ENCODE peak calls at places on chromosomes 6 and 20, in nine cellular contexts. S is fibroblast of lung, Q is GM23248, Y is right lobe of liver, D is Panc1, I is WERI-Rb-1, A is upper lobe of right lung, B is brain microvascular endothelial cell, U is aorta. W is an unnamed sample. For H3K36me3, the result is how much of the 10 kb centered on the place peaks cover.

GRCh38 chr6:56497270-56497669 is 145.4 kb downstream of the DST start:
- DNase-seq in S (no peak), Q (no peak), Y (no peak), D (no peak), I (peak), A (no peak), B (no peak), U (no peak), W (no peak)

GRCh38 chr6:168355716-168356522 is 36.3 kb upstream of the DACT2 start:
- DNase-seq in S (no peak), Q (peak), Y (peak), D (no peak), I (peak), A (peak), B (peak), U (no peak), W (peak)

GRCh38 chr6:53725791-53726575 is 60.4 kb upstream of the KLHL31 start:
- DNase-seq in S (peak), Q (peak), Y (peak), D (peak), I (peak), A (peak), B (peak), U (peak), W (peak)

GRCh38 chr6:85422996-85423395 is 26.9 kb upstream of the NT5E start:
- DNase-seq in S (no peak), Q (no peak), Y (no peak), D (no peak), I (no peak), A (no peak), B (no peak), U (no peak), W (no peak)

GRCh38 chr20:17648782-17649730 is 33.0 kb downstream of the RRBP1 start:
- DNase-seq in S (no peak), Q (no peak), Y (no peak), D (no peak), I (peak), A (peak), B (no peak), U (no peak), W (peak)

GRCh38 chr6:147103641-147104040 is 100.6 kb upstream of the STXBP5 start:
- DNase-seq in S (no peak), Q (no peak), Y (no peak), D (no peak), I (no peak), A (no peak), B (no peak), U (no peak), W (no peak)

GRCh38 chr6:149897015-149897697 is 757 bp downstream of the RAET1E start:
- DNase-seq in S (peak), Q (peak), Y (peak), D (no peak), I (no peak), A (peak), B (peak), U (peak), W (peak)

GRCh38 chr6:111329882-111330633 is 153.0 kb downstream of the REV3L start:
- DNase-seq in S (peak), Q (no peak), Y (no peak), D (no peak), I (no peak), A (no peak), B (no peak), U (no peak), W (no peak)

GRCh38 chr6:31567531-31568370 is 4.3 kb upstream of the LTA start:
- DNase-seq in S (no peak), Q (no peak), Y (no peak), D (no peak), I (peak), A (no peak), B (no peak), U (no peak), W (no peak)

GRCh38 chr6:148682252-148682651 is 64.6 kb upstream of the UST start:
- DNase-seq in S (no peak), Q (no peak), Y (no peak), D (no peak), I (no peak), A (no peak), B (no peak), U (no peak), W (no peak)

GRCh38 chr6:56040271-56040670 is 164.9 kb upstream of the BMP5 start:
- DNase-seq in S (peak), Q (peak), Y (no peak), D (no peak), I (no peak), A (no peak), B (no peak), U (no peak), W (no peak)

GRCh38 chr6:116450185-116450710 is 10.9 kb upstream of the CALHM6 start:
- DNase-seq in S (no peak), Q (no peak), Y (no peak), D (no peak), I (no peak), A (no peak), B (no peak), U (no peak), W (no peak)

GRCh38 chr6:43450699-43451131 is 4.6 kb downstream of the DLK2 start:
- DNase-seq in S (no peak), Q (no peak), Y (no peak), D (no peak), I (no peak), A (no peak), B (no peak), U (no peak), W (no peak)

GRCh38 chr6:43448916-43449315 is 6.4 kb downstream of the DLK2 start:
- DNase-seq in S (no peak), Q (no peak), Y (no peak), D (no peak), I (no peak), A (no peak), B (no peak), U (no peak), W (no peak)

GRCh38 chr6:43444601-43445000 is 10.7 kb downstream of the DLK2 start:
- DNase-seq in S (no peak), Q (no peak), Y (no peak), D (no peak), I (no peak), A (no peak), B (no peak), U (no peak), W (no peak)

GRCh38 chr6:43445576-43445975 is 9.8 kb downstream of the DLK2 start:
- DNase-seq in S (no peak), Q (no peak), Y (no peak), D (no peak), I (no peak), A (no peak), B (no peak), U (no peak), W (no peak)

GRCh38 chr6:43447604-43448003 is 7.7 kb downstream of the DLK2 start:
- DNase-seq in S (no peak), Q (no peak), Y (no peak), D (no peak), I (no peak), A (no peak), B (no peak), U (no peak), W (no peak)
- H3K36me3 ChIP-seq in S (under half), Q (under half), Y (under half), D (under half), I (half or more), A (half or more), B (half or more), U (under half), W (under half)

GRCh38 chr6:2999621-3000455 is at the start of gene NQO2:
- DNase-seq in S (peak), Q (peak), Y (peak), D (no peak), I (peak), A (peak), B (peak), U (peak), W (peak)

GRCh38 chr6:2999005-2999620 is 581 bp upstream of the NQO2 start:
- DNase-seq in S (peak), Q (peak), Y (peak), D (no peak), I (no peak), A (no peak), B (peak), U (no peak), W (no peak)

GRCh38 chr6:3005077-3005476 is 5.4 kb downstream of the NQO2 start:
- DNase-seq in S (no peak), Q (no peak), Y (no peak), D (no peak), I (no peak), A (no peak), B (no peak), U (no peak), W (no peak)

GRCh38 chr6:3001773-3002293 is 2.1 kb downstream of the NQO2 start:
- DNase-seq in S (peak), Q (peak), Y (no peak), D (peak), I (no peak), A (no peak), B (peak), U (no peak), W (no peak)

GRCh38 chr6:3001146-3001772 is 1.6 kb downstream of the NQO2 start:
- DNase-seq in S (no peak), Q (no peak), Y (no peak), D (no peak), I (no peak), A (no peak), B (no peak), U (no peak), W (no peak)
- H3K27ac ChIP-seq in S (peak), Q (peak), Y (peak), D (peak), I (no peak), A (no peak), B (no peak), U (no peak), W (peak)

DNA sequence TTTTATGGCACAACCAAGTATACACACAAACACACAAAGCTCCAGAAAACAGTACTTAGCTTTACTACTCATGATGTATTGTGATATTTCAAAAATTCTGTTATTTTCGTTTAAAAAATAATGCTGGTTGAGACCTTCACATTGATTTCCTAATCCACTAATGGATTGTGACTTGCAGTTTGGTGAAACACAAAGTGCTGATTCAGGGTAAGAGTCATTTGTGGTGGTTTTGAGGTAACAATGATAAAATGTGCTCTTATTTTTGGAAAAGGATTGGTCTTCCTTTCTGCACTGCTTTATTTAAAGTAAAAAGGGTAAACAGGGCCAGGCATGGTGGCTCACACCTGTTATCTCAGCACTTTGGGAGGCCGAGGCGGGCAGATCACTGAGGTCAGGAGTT is 1.9 kb downstream of the AAR2 start:
- DNase-seq in S (no peak), Q (peak), Y (no peak), D (no peak), I (no peak), A (no peak), B (no peak), U (no peak), W (no peak)
- H3K36me3 ChIP-seq in S (under half), Q (under half), Y (under half), D (under half), I (under half), A (under half), B (under half), U (under half), W (under half)

DNA sequence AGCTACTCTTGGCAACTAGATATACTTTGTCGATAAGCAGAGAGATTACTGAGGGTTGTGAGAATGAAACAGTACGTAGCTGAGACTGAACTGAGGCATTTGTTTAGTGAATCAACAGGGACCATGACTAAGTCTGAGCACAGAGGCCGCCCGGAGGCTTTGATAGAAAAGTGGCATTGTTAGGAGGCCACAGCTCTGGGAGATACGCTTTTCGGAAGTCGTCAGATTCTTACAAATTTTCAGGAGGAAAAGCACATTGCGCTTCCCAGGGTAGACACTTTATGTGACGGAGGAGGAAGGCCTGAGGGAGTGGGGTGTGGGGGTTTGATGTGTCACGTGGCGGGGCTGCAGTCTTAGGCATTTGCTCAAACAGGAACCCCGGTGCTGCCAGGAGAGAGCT is 69.4 kb downstream of the PSMG4 start:
- DNase-seq in S (peak), Q (no peak), Y (no peak), D (no peak), I (no peak), A (no peak), B (peak), U (no peak), W (no peak)
- H3K27ac ChIP-seq in S (no peak), Q (no peak), Y (no peak), D (peak), I (no peak), A (no peak), B (peak), U (no peak), W (no peak)

GRCh38 chr6:167154291-167154690 is 3.5 kb downstream of the GPR31 start:
- DNase-seq in S (no peak), Q (no peak), Y (no peak), D (no peak), I (no peak), A (no peak), B (no peak), U (no peak), W (no peak)

GRCh38 chr6:167152858-167153257 is 4.9 kb downstream of the GPR31 start:
- DNase-seq in S (no peak), Q (no peak), Y (no peak), D (no peak), I (no peak), A (no peak), B (no peak), U (no peak), W (no peak)

GRCh38 chr6:167157414-167157813 is 366 bp downstream of the GPR31 start:
- DNase-seq in S (no peak), Q (no peak), Y (no peak), D (no peak), I (no peak), A (peak), B (no peak), U (no peak), W (no peak)

GRCh38 chr6:167153523-167153959 is 4.2 kb downstream of the GPR31 start:
- DNase-seq in S (peak), Q (peak), Y (no peak), D (no peak), I (no peak), A (no peak), B (peak), U (peak), W (no peak)

DNA sequence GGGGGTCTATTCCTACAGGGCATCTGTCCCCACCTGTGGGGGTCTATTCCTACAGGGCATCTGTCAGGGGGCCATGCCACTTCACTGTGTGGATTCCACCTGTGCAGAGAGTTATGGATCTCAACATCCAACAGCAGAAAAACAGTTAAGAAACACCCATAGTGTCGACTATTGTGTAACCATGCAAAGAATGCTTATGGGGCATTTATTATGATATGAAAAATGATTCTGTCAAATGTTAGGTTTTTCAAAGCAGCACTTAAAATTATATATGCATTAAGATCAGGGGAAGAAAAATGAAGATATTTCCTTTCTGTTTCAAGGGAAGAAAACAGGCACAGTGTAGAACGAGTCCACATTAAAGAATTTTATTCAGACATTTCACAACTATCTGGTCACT is 2.9 kb downstream of the GPR31 start:
- DNase-seq in S (no peak), Q (no peak), Y (no peak), D (no peak), I (no peak), A (no peak), B (no peak), U (no peak), W (no peak)
- H3K36me3 ChIP-seq in S (under half), Q (under half), Y (under half), D (under half), I (under half), A (under half), B (under half), U (under half), W (under half)

GRCh38 chr6:128515550-128516513 is 4.6 kb downstream of the PTPRK start:
- DNase-seq in S (peak), Q (peak), Y (no peak), D (no peak), I (no peak), A (no peak), B (no peak), U (no peak), W (no peak)
- H3K27ac ChIP-seq in S (peak), Q (peak), Y (peak), D (peak), I (no peak), A (no peak), B (peak), U (no peak), W (no peak)

GRCh38 chr20:40669692-40670091 is 19.3 kb downstream of the MAFB start:
- DNase-seq in S (no peak), Q (no peak), Y (peak), D (no peak), I (no peak), A (no peak), B (no peak), U (no peak), W (peak)
- H3K36me3 ChIP-seq in S (under half), Q (under half), Y (under half), D (under half), I (under half), A (under half), B (under half), U (under half), W (under half)

GRCh38 chr6:20116792-20117191 is 95.5 kb downstream of the MBOAT1 start:
- DNase-seq in S (no peak), Q (no peak), Y (no peak), D (no peak), I (no peak), A (no peak), B (no peak), U (no peak), W (no peak)

GRCh38 chr6:20117474-20117873 is 94.8 kb downstream of the MBOAT1 start:
- DNase-seq in S (peak), Q (no peak), Y (no peak), D (no peak), I (no peak), A (no peak), B (no peak), U (no peak), W (no peak)

GRCh38 chr6:20113649-20114224 is 98.5 kb downstream of the MBOAT1 start:
- DNase-seq in S (no peak), Q (no peak), Y (no peak), D (no peak), I (no peak), A (no peak), B (no peak), U (no peak), W (no peak)

GRCh38 chr6:20112206-20112605 is 100.1 kb downstream of the MBOAT1 start:
- DNase-seq in S (no peak), Q (no peak), Y (no peak), D (no peak), I (no peak), A (no peak), B (no peak), U (no peak), W (no peak)

DNA sequence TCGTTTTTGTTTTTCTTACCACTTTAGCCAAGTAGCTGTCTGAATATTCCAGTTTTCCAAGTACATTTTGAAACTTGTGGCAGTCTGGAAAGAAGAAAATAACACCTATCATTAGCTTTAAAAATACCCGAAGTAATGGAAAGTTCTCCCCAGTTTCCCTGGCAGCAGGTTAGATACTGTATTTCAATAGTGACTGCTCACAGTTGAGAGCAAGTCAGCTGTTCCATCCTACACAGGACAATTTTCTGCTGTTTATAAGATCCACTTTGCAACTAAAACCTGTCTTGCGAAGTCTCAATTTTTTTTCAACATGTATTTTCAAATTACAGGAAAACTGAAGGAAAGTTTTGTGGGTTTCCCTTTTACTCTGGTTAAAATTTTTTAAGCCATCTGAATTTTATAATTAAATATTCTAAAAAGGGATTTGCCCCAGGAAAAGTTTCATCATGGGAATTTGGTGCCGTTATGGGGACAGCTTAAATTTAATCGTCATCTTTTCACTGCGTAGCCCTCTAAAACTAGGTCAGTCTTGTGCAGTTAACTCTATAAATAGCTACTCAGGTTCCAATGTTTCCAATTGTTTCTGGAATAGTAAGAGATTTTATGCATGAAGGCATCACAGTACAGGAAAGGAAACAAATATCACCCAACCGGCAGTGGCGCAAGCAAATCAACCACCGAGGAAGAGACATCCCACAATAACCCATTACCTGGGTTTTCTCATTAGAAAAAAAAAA is 96.8 kb downstream of the MBOAT1 start:
- DNase-seq in S (no peak), Q (no peak), Y (no peak), D (no peak), I (no peak), A (no peak), B (no peak), U (no peak), W (no peak)
- H3K27ac ChIP-seq in S (no peak), Q (no peak), Y (no peak), D (no peak), I (no peak), A (no peak), B (no peak), U (no peak), W (peak)

GRCh38 chr20:47284373-47284772 is 72.1 kb downstream of the ZMYND8 start:
- DNase-seq in S (no peak), Q (no peak), Y (no peak), D (no peak), I (no peak), A (no peak), B (no peak), U (no peak), W (no peak)

GRCh38 chr20:47281376-47281775 is 75.1 kb downstream of the ZMYND8 start:
- DNase-seq in S (no peak), Q (no peak), Y (no peak), D (no peak), I (no peak), A (no peak), B (no peak), U (no peak), W (no peak)

GRCh38 chr20:47285189-47285588 is 71.3 kb downstream of the ZMYND8 start:
- DNase-seq in S (no peak), Q (no peak), Y (no peak), D (no peak), I (no peak), A (no peak), B (no peak), U (no peak), W (no peak)

GRCh38 chr20:47282864-47283263 is 73.6 kb downstream of the ZMYND8 start:
- DNase-seq in S (no peak), Q (no peak), Y (no peak), D (no peak), I (no peak), A (no peak), B (no peak), U (no peak), W (no peak)

GRCh38 chr20:47283411-47283810 is 73.1 kb downstream of the ZMYND8 start:
- DNase-seq in S (peak), Q (no peak), Y (no peak), D (no peak), I (no peak), A (no peak), B (no peak), U (no peak), W (no peak)
- H3K36me3 ChIP-seq in S (under half), Q (half or more), Y (under half), D (under half), I (half or more), A (half or more), B (half or more), U (under half), W (under half)

DNA sequence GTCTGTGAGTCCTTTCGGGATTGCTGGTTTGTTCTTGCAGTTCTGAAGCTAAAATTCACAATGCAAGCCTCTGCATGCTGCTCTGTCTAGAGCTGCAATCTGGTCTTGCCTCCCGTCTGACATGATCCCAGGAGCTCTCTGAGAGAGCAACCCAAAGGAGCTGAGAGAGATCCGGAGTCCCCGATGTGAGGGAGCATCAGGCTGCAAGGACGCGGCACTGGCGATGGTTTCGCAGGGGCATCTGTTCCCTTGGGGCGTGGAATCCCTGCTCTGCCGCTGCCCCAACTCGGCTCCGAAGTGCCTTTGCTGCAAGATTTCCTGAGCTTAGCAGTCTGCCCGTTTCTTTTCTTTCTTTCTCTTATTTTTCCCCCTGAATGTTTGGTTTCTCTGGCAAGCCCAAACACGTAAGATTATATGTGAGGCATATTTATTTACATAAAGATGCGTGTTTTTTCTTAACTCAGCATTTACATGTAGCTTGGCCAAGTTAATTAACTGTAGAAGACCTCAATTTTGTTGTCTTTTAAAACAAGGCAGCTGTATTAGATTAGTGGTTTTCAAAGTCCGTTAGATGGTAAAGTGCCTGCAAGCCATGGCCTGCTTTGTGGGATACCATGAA is 873.0 kb downstream of the KIF16B start:
- DNase-seq in S (no peak), Q (no peak), Y (no peak), D (no peak), I (no peak), A (no peak), B (no peak), U (no peak), W (no peak)
- H3K27ac ChIP-seq in S (no peak), Q (no peak), Y (no peak), D (no peak), I (no peak), A (no peak), B (no peak), U (no peak), W (no peak)